ENCODE peak calls at places on chromosomes 2 and 18, in eight cellular contexts. Z, X, E, I, H, O, M and A are unnamed samples.

GRCh38 chr18:50970006-50970405 is 2.2 kb downstream of the ELAC1 start:
- DNase-seq in Z (no peak), X (no peak), I (no peak), E (no peak), M (no peak), H (peak; percentile 86), O (no peak), A (no peak)

GRCh38 chr18:23819005-23819404 is 129.8 kb downstream of the LAMA3 start:
- DNase-seq in Z (no peak), H (no peak), X (no peak), O (no peak), I (no peak), E (no peak), M (no peak), A (no peak)

GRCh38 chr18:79690586-79691482 is 11.2 kb downstream of the CTDP1 start:
- DNase-seq in I (no peak), O (no peak), X (no peak), E (no peak), Z (no peak), H (no peak), M (no peak), A (no peak)

GRCh38 chr2:9336209-9336533 is 87.2 kb downstream of the ITGB1BP1 start:
- DNase-seq in H (peak; percentile 52), E (peak; percentile 43), O (no peak), X (no peak), I (no peak), M (peak; percentile 43), Z (no peak), A (no peak)

GRCh38 chr18:1527805-1528204 is 623.1 kb downstream of the ADCYAP1 start:
- DNase-seq in Z (no peak), X (no peak), H (no peak), I (no peak), O (no peak), M (no peak), E (no peak), A (no peak)

GRCh38 chr18:11553098-11553940 is 56.1 kb upstream of the SLC35G4 start:
- DNase-seq in E (peak; percentile 71), M (peak; percentile 43), O (no peak), X (no peak), Z (peak; percentile 49), H (peak; percentile 41), I (no peak), A (no peak)

GRCh38 chr18:34710430-34711386 is 610 bp downstream of the DTNA start:
- DNase-seq in M (no peak), E (peak; percentile 74), Z (peak; percentile 33), I (no peak), O (no peak), H (no peak), X (no peak), A (no peak)

GRCh38 chr2:54456526-54457325 is 599 bp downstream of the SPTBN1 start:
- DNase-seq in M (peak; percentile 42), O (peak; percentile 49), E (peak; percentile 57), H (peak; percentile 55), I (peak; percentile 88), X (peak; percentile 72), Z (no peak), A (no peak)

GRCh38 chr2:239194731-239195317 is 206.0 kb downstream of the HDAC4 start:
- DNase-seq in X (no peak), H (no peak), E (no peak), Z (no peak), M (no peak), I (peak; percentile 78), O (no peak), A (no peak)

GRCh38 chr2:129726271-129726670 is 253.2 kb upstream of the RAB6C start:
- DNase-seq in H (no peak), M (no peak), X (no peak), I (peak; percentile 32), O (no peak), Z (no peak), E (no peak), A (no peak)

GRCh38 chr2:178810422-178810821 is 3.2 kb upstream of the TTN start:
- DNase-seq in X (no peak), M (no peak), O (no peak), H (no peak), E (no peak), I (no peak), Z (no peak), A (no peak)

GRCh38 chr2:205723174-205723573 is 40.9 kb downstream of the NRP2 start:
- DNase-seq in I (no peak), H (no peak), M (no peak), O (no peak), E (peak; percentile 44), X (no peak), Z (no peak), A (no peak)

GRCh38 chr2:100409975-100410647 is 7.4 kb downstream of the CHST10 start:
- DNase-seq in M (no peak), H (no peak), I (peak; percentile 77), X (no peak), E (no peak), Z (no peak), O (no peak), A (no peak)

GRCh38 chr2:235059161-235059560 is 107.3 kb downstream of the SH3BP4 start:
- DNase-seq in H (no peak), X (no peak), M (no peak), E (no peak), O (no peak), Z (no peak), I (no peak), A (no peak)

GRCh38 chr2:217790681-217791392 is 212.0 kb downstream of the TNS1 start:
- DNase-seq in Z (no peak), E (peak; percentile 54), X (no peak), O (no peak), I (peak; percentile 54), H (no peak), M (no peak), A (no peak)

GRCh38 chr18:3972291-3972985 is 482.7 kb downstream of the DLGAP1 start:
- DNase-seq in X (no peak), M (no peak), H (peak; percentile 30), I (no peak), E (no peak), Z (no peak), O (no peak), A (no peak)

GRCh38 chr2:121947681-121948080 is 192.2 kb downstream of the TSN start:
- DNase-seq in M (no peak), I (no peak), O (no peak), Z (no peak), H (no peak), X (no peak), E (no peak), A (no peak)

GRCh38 chr2:64542071-64543005 is 18.2 kb downstream of the AFTPH start:
- DNase-seq in E (no peak), H (no peak), Z (no peak), I (no peak), M (no peak), X (no peak), O (no peak), A (no peak)

GRCh38 chr2:203973000-203973399 is 36.4 kb downstream of the ICOS start:
- DNase-seq in Z (no peak), I (no peak), X (no peak), M (no peak), E (no peak), O (no peak), H (no peak), A (no peak)

GRCh38 chr2:152573168-152573567 is 144.1 kb downstream of the PRPF40A start:
- DNase-seq in O (no peak), H (peak; percentile 56), M (peak; percentile 20), X (no peak), E (peak; percentile 50), I (no peak), Z (no peak), A (no peak)

GRCh38 chr2:120108049-120108448 is 95.2 kb downstream of the EPB41L5 start:
- DNase-seq in X (no peak), M (no peak), H (peak; percentile 90), O (no peak), E (peak; percentile 84), I (no peak), Z (peak; percentile 76), A (no peak)

GRCh38 chr2:161234627-161235026 is 73.6 kb upstream of the PSMD14 start:
- DNase-seq in I (no peak), O (no peak), X (no peak), H (no peak), Z (no peak), E (no peak), M (no peak), A (no peak)

GRCh38 chr18:61203151-61203550 is 130.1 kb upstream of the CDH20 start:
- DNase-seq in Z (peak; percentile 19), I (no peak), M (no peak), H (no peak), E (no peak), X (no peak), O (no peak), A (no peak)

GRCh38 chr2:47344890-47345583 is 57.9 kb upstream of the MSH2 start:
- DNase-seq in I (no peak), M (no peak), O (peak; percentile 62), Z (peak; percentile 57), X (peak; percentile 83), E (peak; percentile 72), H (peak; percentile 97), A (no peak)

GRCh38 chr2:79982445-79982844 is 322.1 kb downstream of the LRRTM1 start:
- DNase-seq in E (no peak), O (no peak), I (no peak), Z (no peak), M (no peak), X (peak; percentile 30), H (no peak), A (no peak)

GRCh38 chr2:225073198-225073597 is 30.9 kb upstream of the DOCK10 start:
- DNase-seq in H (no peak), X (no peak), I (no peak), E (no peak), Z (no peak), M (no peak), O (no peak), A (no peak)